ENCODE peak calls at places on chromosomes 6 and 20, in ten cellular contexts. Z, Y, Q, F, X, M, K, O, W and R are unnamed samples.

GRCh38 chr6:170503414-170503761 is 49.7 kb downstream of the PSMB1 start:
- DNase-seq in W (no peak), Y (no peak), X (no peak), M (no peak), Q (no peak), Z (no peak), K (no peak), F (no peak), O (no peak), R (no peak)

GRCh38 chr6:122180132-122180531 is 219.3 kb upstream of the HSF2 start:
- DNase-seq in X (no peak), M (peak; percentile 20), W (no peak), Y (no peak), Q (no peak), K (no peak), Z (peak; percentile 25), F (no peak), O (no peak), R (no peak)

GRCh38 chr20:5691918-5692618 is 58.1 kb upstream of the SHLD1 start:
- DNase-seq in X (no peak), O (no peak), M (no peak), K (no peak), Q (no peak), Z (no peak), W (peak; percentile 84), Y (no peak), F (no peak), R (peak; percentile 62)

GRCh38 chr6:5091646-5092045 is 6.5 kb downstream of the PPP1R3G start:
- DNase-seq in O (no peak), Z (no peak), K (no peak), F (no peak), Q (no peak), W (no peak), Y (no peak), X (no peak), M (no peak), R (no peak)

GRCh38 chr20:50824137-50824536 is 29.3 kb downstream of the BCAS4 start:
- DNase-seq in K (no peak), F (peak; percentile 74), Q (peak; percentile 92), Z (peak; percentile 71), X (no peak), Y (peak; percentile 35), W (no peak), O (no peak), M (no peak), R (no peak)

GRCh38 chr6:166551797-166552495 is 34.5 kb downstream of the RAMACL start:
- DNase-seq in Y (no peak), Q (no peak), M (no peak), X (no peak), F (no peak), O (no peak), K (no peak), Z (no peak), W (no peak), R (no peak)

GRCh38 chr20:51533291-51534172 is 9.0 kb downstream of the NFATC2 start:
- DNase-seq in Q (no peak), F (no peak), W (no peak), M (no peak), Z (peak; percentile 59), O (no peak), Y (peak; percentile 33), K (peak; percentile 43), X (no peak), R (no peak)

GRCh38 chr6:168196385-168196860 is 117.4 kb upstream of the FRMD1 start:
- DNase-seq in O (no peak), Q (no peak), W (peak; percentile 39), Z (no peak), Y (no peak), M (no peak), F (no peak), K (no peak), X (no peak), R (no peak)

GRCh38 chr6:150079604-150080003 is 10.7 kb upstream of the ULBP3 start:
- DNase-seq in Y (no peak), W (no peak), Q (no peak), M (peak; percentile 51), O (peak; percentile 31), X (no peak), K (no peak), Z (peak; percentile 17), F (no peak), R (peak; percentile 34)

GRCh38 chr6:28563420-28564095 is 37.9 kb downstream of the GPX5 start:
- DNase-seq in K (no peak), F (no peak), Y (no peak), M (no peak), Z (no peak), Q (no peak), W (no peak), X (no peak), O (no peak), R (no peak)

GRCh38 chr20:35269055-35269781 is 8.7 kb downstream of the MMP24OS start:
- DNase-seq in X (peak; percentile 47), O (peak; percentile 62), Q (no peak), M (peak; percentile 59), K (no peak), Z (peak; percentile 56), W (peak; percentile 34), F (no peak), Y (peak; percentile 71), R (peak; percentile 39)

GRCh38 chr6:106383573-106383972 is 23.1 kb downstream of the CRYBG1 start:
- DNase-seq in O (peak; percentile 17), W (no peak), M (no peak), Q (no peak), Z (no peak), X (no peak), F (no peak), Y (no peak), K (no peak), R (no peak)

GRCh38 chr6:37123957-37124729 is 45.8 kb upstream of the PIM1 start:
- DNase-seq in Y (no peak), Q (no peak), K (no peak), M (no peak), Z (no peak), F (no peak), X (no peak), W (no peak), O (no peak), R (no peak)

GRCh38 chr6:127520061-127520460 is 926 bp upstream of the MTCL3 start:
- DNase-seq in F (no peak), W (no peak), M (peak; percentile 30), K (no peak), O (no peak), Z (peak; percentile 18), X (no peak), Y (peak; percentile 16), Q (no peak), R (no peak)

GRCh38 chr20:53148764-53149163 is 176.6 kb downstream of the TSHZ2 start:
- DNase-seq in K (no peak), M (no peak), Q (no peak), O (no peak), F (no peak), X (no peak), W (no peak), Z (no peak), Y (no peak), R (no peak)

GRCh38 chr6:88567696-88568095 is 395.7 kb downstream of the RNGTT start:
- DNase-seq in W (no peak), M (no peak), Y (no peak), F (no peak), O (no peak), X (no peak), K (no peak), Q (no peak), Z (no peak), R (no peak)

GRCh38 chr6:71043902-71044301 is 87.0 kb upstream of the B3GAT2 start:
- DNase-seq in K (no peak), M (no peak), Y (peak; percentile 22), F (no peak), X (no peak), Z (no peak), Q (peak; percentile 52), O (peak; percentile 88), W (no peak), R (no peak)

GRCh38 chr6:112744827-112745226 is 397.7 kb downstream of the RFPL4B start:
- DNase-seq in K (no peak), F (no peak), Z (no peak), O (no peak), Q (no peak), X (no peak), Y (no peak), W (no peak), M (no peak), R (no peak)

GRCh38 chr6:38110407-38111025 is 291.0 kb downstream of the ZFAND3 start:
- DNase-seq in M (peak; percentile 93), X (no peak), Z (no peak), Y (no peak), Q (no peak), K (no peak), W (no peak), O (no peak), F (no peak), R (peak; percentile 90)

GRCh38 chr6:81484251-81484650 is 268.2 kb downstream of the TENT5A start:
- DNase-seq in Y (no peak), F (no peak), X (no peak), M (no peak), Q (no peak), W (no peak), K (no peak), Z (no peak), O (no peak), R (no peak)